ENCODE peak calls at places on chromosome 19, in seven cellular contexts. C is pancreas; J is hepatocyte; Y is thyroid gland; V is cardiac muscle cell; W is CD4-positive, CD25-positive, alpha-beta regulatory T cell; N is neural progenitor cell. B is an unnamed sample. For H3K4me1, the result is how much of the 10 kb centered on the place peaks cover.

GRCh38 chr19:55113570-55114039 is 3.8 kb downstream of the PPP1R12C start:
- DNase-seq in C (no peak), J (peak), Y (peak), V (peak), W (no peak), N (peak), B (peak)

GRCh38 chr19:3033595-3034193 is 4.6 kb upstream of the TLE2 start:
- DNase-seq in C (no peak), J (no peak), Y (peak), V (no peak), W (no peak), N (no peak), B (no peak)

GRCh38 chr19:55651236-55651635 is 3.2 kb downstream of the CCDC106 start:
- DNase-seq in C (no peak), J (no peak), Y (no peak), V (no peak), W (no peak), N (no peak), B (no peak)

GRCh38 chr19:29672933-29673336 is 7.7 kb downstream of the PLEKHF1 start:
- DNase-seq in C (no peak), J (no peak), Y (peak), V (no peak), W (peak), N (no peak), B (no peak)

GRCh38 chr19:18029617-18030338 is 21.8 kb downstream of the ARRDC2 start:
- DNase-seq in C (no peak), J (peak), Y (no peak), V (no peak), W (no peak), N (no peak), B (no peak)

GRCh38 chr19:41377977-41378707 is 1.8 kb downstream of the TMEM91 start:
- DNase-seq in C (no peak), J (peak), Y (no peak), V (peak), W (no peak), N (peak), B (peak)

GRCh38 chr19:15702590-15702930 is 25.3 kb upstream of the OR10H2 start:
- DNase-seq in C (peak), J (no peak), Y (peak), V (no peak), W (no peak), N (no peak), B (peak)

GRCh38 chr19:36773223-36773579 is 594 bp upstream of the ZNF850 start:
- DNase-seq in C (no peak), J (no peak), Y (no peak), V (no peak), W (no peak), N (no peak), B (no peak)

GRCh38 chr19:18683955-18684641 is 618 bp downstream of the CRTC1 start:
- DNase-seq in C (no peak), J (no peak), Y (no peak), V (no peak), W (no peak), N (no peak), B (no peak)

GRCh38 chr19:57171551-57172081 is 4.3 kb upstream of the DUXA start:
- DNase-seq in C (peak), J (peak), Y (peak), V (peak), W (peak), N (peak), B (peak)

GRCh38 chr19:7272856-7273578 is 21.2 kb downstream of the INSR start:
- DNase-seq in C (no peak), J (no peak), Y (no peak), V (no peak), W (no peak), N (no peak), B (no peak)

GRCh38 chr19:35468637-35469036 is 20.6 kb downstream of the FFAR2 start:
- DNase-seq in C (peak), J (peak), Y (peak), V (peak), W (peak), N (peak), B (no peak)

GRCh38 chr19:3722443-3723109 is 14.4 kb downstream of the TJP3 start:
- DNase-seq in C (peak), J (peak), Y (peak), V (peak), W (no peak), N (peak), B (no peak)

GRCh38 chr19:14368011-14368513 is 13.2 kb upstream of the ADGRE5 start:
- DNase-seq in C (no peak), J (no peak), Y (no peak), V (no peak), W (peak), N (no peak), B (no peak)

GRCh38 chr19:46574533-46574932 is 26.6 kb upstream of the CALM3 start:
- DNase-seq in C (no peak), J (no peak), Y (no peak), V (no peak), W (peak), N (peak), B (no peak)

GRCh38 chr19:35211545-35212230 is 16.9 kb downstream of the FAM187B start:
- DNase-seq in C (no peak), J (no peak), Y (peak), V (no peak), W (peak), N (no peak), B (peak)

GRCh38 chr19:46624958-46625661 is at the start of gene PTGIR:
- DNase-seq in C (no peak), J (peak), Y (peak), V (no peak), W (no peak), N (no peak), B (peak)

GRCh38 chr19:15166700-15167099 is 34.1 kb downstream of the NOTCH3 start:
- DNase-seq in C (no peak), J (no peak), Y (no peak), V (no peak), W (no peak), N (no peak), B (no peak)

GRCh38 chr19:41352609-41353465 is 885 bp downstream of the TGFB1 start:
- DNase-seq in C (peak), J (peak), Y (peak), V (peak), W (peak), N (peak), B (peak)

GRCh38 chr19:12838182-12838890 is at the start of gene MAST1:
- DNase-seq in C (peak), J (peak), Y (peak), V (peak), W (peak), N (peak), B (no peak)

GRCh38 chr19:14146789-14147216 is 10.4 kb upstream of the ASF1B start:
- DNase-seq in C (no peak), J (no peak), Y (no peak), V (no peak), W (no peak), N (no peak), B (peak)

GRCh38 chr19:2261438-2262172 is 5.4 kb upstream of the JSRP1 start:
- DNase-seq in C (no peak), J (no peak), Y (no peak), V (peak), W (no peak), N (peak), B (no peak)

GRCh38 chr19:2546128-2547032 is 70.5 kb downstream of the GADD45B start:
- DNase-seq in C (peak), J (peak), Y (peak), V (peak), W (no peak), N (peak), B (peak)

GRCh38 chr19:42468273-42468796 is 25.6 kb upstream of the CXCL17 start:
- DNase-seq in C (no peak), J (peak), Y (no peak), V (no peak), W (no peak), N (no peak), B (no peak)

GRCh38 chr19:50431343-50432220 is 1.1 kb upstream of the MYBPC2 start:
- DNase-seq in C (peak), J (peak), Y (peak), V (peak), W (peak), N (peak), B (peak)

GRCh38 chr19:47093841-47094240 is 19.7 kb downstream of the ZC3H4 start:
- DNase-seq in C (no peak), J (no peak), Y (peak), V (peak), W (no peak), N (no peak), B (no peak)

GRCh38 chr19:35748106-35749020 is at the start of gene LIN37:
- DNase-seq in C (peak), J (peak), Y (peak), V (peak), W (peak), N (peak), B (peak)

GRCh38 chr19:15136234-15136954 is 29.2 kb downstream of the SYDE1 start:
- DNase-seq in C (no peak), J (peak), Y (no peak), V (no peak), W (no peak), N (no peak), B (no peak)

GRCh38 chr19:17073869-17074627 is 1.2 kb downstream of the HAUS8 start:
- DNase-seq in C (no peak), J (no peak), Y (no peak), V (no peak), W (peak), N (no peak), B (no peak)

GRCh38 chr19:16659464-16659831 is 496 bp downstream of the SMIM7 start:
- DNase-seq in C (no peak), J (no peak), Y (no peak), V (no peak), W (no peak), N (no peak), B (no peak)

DNA sequence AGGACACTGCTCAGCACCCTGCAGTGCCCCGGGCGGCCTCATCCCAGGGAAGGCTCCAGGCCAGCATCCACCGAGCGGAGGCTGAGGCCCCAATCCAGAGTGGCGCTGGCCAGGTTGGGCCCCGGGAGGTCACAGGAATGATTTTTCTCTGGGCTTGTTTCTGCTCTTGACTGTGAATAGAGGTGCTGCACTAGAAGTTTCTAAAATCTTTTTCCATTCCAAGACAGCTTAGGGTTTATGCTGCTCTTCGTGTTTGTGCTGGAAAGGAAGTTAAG is 15.1 kb downstream of the KDM4B start:
- DNase-seq in C (no peak), J (no peak), Y (peak), V (no peak), W (no peak), N (no peak), B (no peak)
- H3K4me1 ChIP-seq in C (under half), J (under half), Y (half or more), V (under half), W (under half), N (under half), B (under half)

DNA sequence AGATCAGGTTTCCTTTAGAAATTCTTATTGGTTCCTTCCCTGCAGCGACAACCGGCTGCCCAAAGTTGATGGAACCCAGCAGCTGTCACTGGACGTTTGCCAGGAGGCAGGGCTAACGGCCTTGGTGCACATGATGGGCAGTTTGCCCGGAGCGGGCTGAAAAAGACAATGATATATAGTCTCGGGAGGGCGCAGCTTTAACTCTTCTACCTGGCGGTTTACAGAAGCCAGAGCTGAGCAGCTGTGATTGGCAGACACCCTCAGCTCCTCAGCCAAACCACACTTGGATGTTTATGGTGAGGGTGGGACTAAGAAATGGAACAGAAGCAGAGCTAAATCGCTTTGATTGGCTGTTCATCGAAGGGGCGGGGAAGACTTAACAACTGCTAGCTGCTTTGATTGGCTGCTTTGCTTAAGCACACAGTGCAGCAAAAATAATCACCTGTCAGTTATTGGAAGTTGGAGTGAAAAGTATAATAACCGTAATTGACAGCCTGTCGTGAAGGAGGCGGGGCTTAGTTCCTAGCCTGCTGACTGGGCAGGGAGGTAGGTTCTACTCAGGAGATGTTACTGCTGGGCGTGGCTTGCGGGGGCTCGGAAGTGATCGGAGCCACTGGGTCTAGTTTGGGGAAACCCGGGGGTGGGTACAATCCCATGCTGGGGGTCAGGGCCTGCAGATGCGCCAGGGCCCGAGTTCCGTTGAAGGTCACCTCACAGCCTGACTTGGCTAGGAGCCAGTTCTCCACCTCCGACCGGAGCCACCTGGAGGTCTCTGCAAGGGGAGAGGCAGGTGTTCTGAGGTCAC is 7.5 kb downstream of the EMP3 start:
- DNase-seq in C (peak), J (peak), Y (peak), V (peak), W (peak), N (peak), B (peak)
- H3K4me3 ChIP-seq in C (peak), J (peak), Y (peak), V (peak), W (peak), N (peak), B (peak)

GRCh38 chr19:45423589-45424190 is at the start of gene ERCC1:
- DNase-seq in C (peak), J (peak), Y (peak), V (peak), W (peak), N (peak), B (peak)

GRCh38 chr19:45423033-45423588 is 606 bp downstream of the ERCC1 start:
- DNase-seq in C (no peak), J (no peak), Y (no peak), V (no peak), W (peak), N (no peak), B (no peak)

GRCh38 chr19:45424191-45425058 is 708 bp upstream of the ERCC1 start:
- DNase-seq in C (peak), J (peak), Y (peak), V (no peak), W (no peak), N (peak), B (peak)

GRCh38 chr19:45428385-45429231 is 4.9 kb upstream of the ERCC1 start:
- DNase-seq in C (peak), J (peak), Y (peak), V (peak), W (no peak), N (peak), B (peak)
- H3K27ac ChIP-seq in C (no peak), J (peak), Y (peak), V (peak), W (no peak), N (no peak), B (peak)

GRCh38 chr19:44803442-44804428 is 5.2 kb upstream of the BCAM start:
- DNase-seq in C (no peak), J (peak), Y (peak), V (no peak), W (no peak), N (no peak), B (no peak)
- H3K4me1 ChIP-seq in C (under half), J (under half), Y (under half), V (under half), W (under half), N (under half), B (under half)

DNA sequence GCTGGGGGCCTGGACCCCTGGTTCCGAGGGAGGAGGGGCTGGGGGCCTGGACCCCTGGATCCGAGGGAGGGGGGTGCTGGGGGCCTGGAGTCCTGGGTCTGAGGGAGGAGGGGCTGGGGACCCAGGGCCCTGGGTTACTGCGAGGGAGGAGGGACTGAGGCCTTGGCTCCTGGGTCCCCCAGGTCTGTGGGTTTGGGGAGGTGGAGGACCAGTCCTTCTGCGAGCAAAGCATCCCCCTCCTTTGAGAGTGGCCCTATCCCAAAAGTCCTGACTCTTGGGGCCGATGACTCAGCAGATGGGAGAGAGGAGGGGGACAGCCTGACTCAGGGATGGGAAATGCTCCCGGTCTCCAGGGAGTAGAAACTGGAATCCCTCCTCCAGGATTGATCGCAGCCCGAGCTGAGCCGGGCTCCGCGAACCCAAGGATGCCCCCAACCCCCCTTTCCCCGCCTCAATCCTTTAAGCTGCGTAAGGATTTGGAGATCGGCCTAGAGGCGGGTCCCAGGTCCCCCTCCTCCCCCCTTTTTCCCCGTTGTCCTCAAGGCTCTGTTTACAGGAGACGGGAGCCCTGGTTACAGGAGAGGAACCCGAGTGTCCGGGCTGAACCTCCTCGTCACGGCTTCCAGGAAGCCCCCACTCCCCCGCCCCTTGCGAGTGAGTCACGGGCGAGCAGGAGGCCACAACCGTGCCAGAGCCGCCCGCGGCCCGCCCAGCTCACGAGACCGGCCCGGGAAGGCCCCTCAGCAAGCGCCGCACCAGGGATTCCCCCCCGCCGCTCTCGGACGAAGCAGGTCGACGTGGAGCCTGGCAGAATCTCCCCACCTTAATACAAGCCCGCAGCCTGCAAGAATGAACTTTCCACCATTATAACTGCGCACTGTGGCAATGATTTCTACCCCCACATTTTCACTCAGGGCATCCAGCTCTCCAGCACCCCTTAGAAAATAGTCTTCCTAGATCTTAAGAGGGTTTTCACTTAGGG is 3.0 kb upstream of the ZFP36 start:
- DNase-seq in C (peak), J (peak), Y (peak), V (peak), W (peak), N (peak), B (peak)
- H3K4me3 ChIP-seq in C (peak), J (peak), Y (peak), V (peak), W (peak), N (peak), B (peak)

DNA sequence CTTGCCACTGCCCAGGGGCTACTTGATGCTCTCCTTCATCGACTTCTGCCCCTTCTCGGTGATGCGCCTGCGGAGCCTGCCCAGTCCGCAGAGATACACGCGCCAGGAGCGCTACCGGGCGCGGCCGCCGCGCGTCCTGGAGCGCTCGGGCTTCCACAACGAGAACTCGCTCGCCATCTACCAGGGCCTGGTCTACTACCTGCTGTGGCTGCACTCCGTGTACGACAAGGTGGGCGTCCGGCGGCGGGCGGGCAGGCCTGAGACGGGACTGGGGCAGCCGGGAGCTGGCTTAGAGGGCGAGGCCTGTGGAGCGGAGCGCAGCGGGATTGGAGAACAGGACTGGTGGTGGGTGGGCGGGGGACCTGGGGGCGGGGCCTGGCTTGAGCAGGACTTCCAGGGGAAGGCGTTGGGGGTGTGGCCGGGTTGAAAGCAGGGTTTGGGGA is 12.7 kb upstream of the PSMD8 start:
- DNase-seq in C (peak), J (peak), Y (peak), V (peak), W (peak), N (peak), B (peak)
- H3K27ac ChIP-seq in C (no peak), J (no peak), Y (no peak), V (no peak), W (no peak), N (no peak), B (no peak)

GRCh38 chr19:45178262-45179062 is at the start of gene BLOC1S3:
- DNase-seq in C (peak), J (peak), Y (peak), V (peak), W (peak), N (peak), B (peak)

GRCh38 chr19:45172611-45173208 is 5.3 kb downstream of the TRAPPC6A start:
- DNase-seq in C (no peak), J (no peak), Y (no peak), V (no peak), W (no peak), N (no peak), B (no peak)

GRCh38 chr19:45177817-45178261 is at the start of gene TRAPPC6A:
- DNase-seq in C (no peak), J (no peak), Y (no peak), V (no peak), W (no peak), N (no peak), B (no peak)

GRCh38 chr19:45173816-45174215 is 4.2 kb downstream of the TRAPPC6A start:
- DNase-seq in C (no peak), J (no peak), Y (no peak), V (no peak), W (no peak), N (no peak), B (no peak)

GRCh38 chr19:45175663-45176345 is 2.2 kb downstream of the TRAPPC6A start:
- DNase-seq in C (no peak), J (no peak), Y (no peak), V (no peak), W (no peak), N (no peak), B (no peak)
- H3K4me1 ChIP-seq in C (under half), J (under half), Y (under half), V (under half), W (half or more), N (under half), B (under half)